ENCODE peak calls at places on chromosomes 1 and 21, in four cellular contexts. G is prostate gland; Z is endodermal cell; S is naive thymus-derived CD4-positive, alpha-beta T cell. U is an unnamed sample.

GRCh38 chr1:193283026-193283425 is 96.6 kb upstream of the B3GALT2 start:
- DNase-seq in G (no peak), S (no peak), Z (peak), U (no peak)

GRCh38 chr1:30738040-30738441 is 14.7 kb upstream of the MATN1 start:
- DNase-seq in S (no peak), Z (no peak), G (no peak), U (no peak)

GRCh38 chr1:231279081-231279480 is 38.1 kb downstream of the GNPAT start:
- DNase-seq in Z (no peak), G (no peak), S (no peak), U (no peak)

GRCh38 chr21:32572574-32573420 is 12.5 kb downstream of the TCP10L start:
- DNase-seq in Z (peak), S (no peak), G (peak), U (no peak)

GRCh38 chr1:246398126-246398813 is 108.8 kb downstream of the SMYD3 start:
- DNase-seq in S (no peak), Z (no peak), G (no peak), U (no peak)

GRCh38 chr1:217889401-217889800 is 258.3 kb downstream of the SPATA17 start:
- DNase-seq in G (no peak), Z (peak), S (no peak), U (no peak)

GRCh38 chr1:169727307-169727706 is 6.6 kb downstream of the SELE start:
- DNase-seq in G (no peak), S (no peak), Z (no peak), U (no peak)

GRCh38 chr1:247089616-247090375 is 11.2 kb upstream of the ZNF670 start:
- DNase-seq in S (no peak), Z (peak), G (no peak), U (no peak)

GRCh38 chr1:17201201-17202021 is 3.5 kb upstream of the PADI1 start:
- DNase-seq in G (no peak), S (peak), Z (peak), U (peak)

U was measured in central memory CD4-positive, alpha-beta T cell.